ENCODE peak calls at places on chromosomes 11 and 22, in nine cellular contexts. M is kidney; F is pancreas; S is activated naive CD4-positive, alpha-beta T cell treated with Interleukin-2 at 50 U/mL for 16 hours; J is fibroblast of pulmonary artery; B is T1000; U is NCI-H146; D is GM20000; A is endothelial cell. Z is an unnamed sample.
A peak's percentile ranks its signal among the peaks of the same experiment; 100 is the strongest.

GRCh38 chr11:2586091-2586792 is 113.6 kb downstream of the KCNQ1OT1 start:
- DNase-seq in S (peak; percentile 1), U (no peak), A (peak; percentile 2), B (no peak), F (peak; percentile 8), M (peak; percentile 56), D (peak; percentile 5), J (no peak), Z (no peak)

GRCh38 chr11:64745523-64746328 is 1.8 kb upstream of the RASGRP2 start:
- DNase-seq in F (no peak), S (peak; percentile 67), A (peak; percentile 87), M (peak; percentile 98), B (no peak), J (peak; percentile 36), U (peak; percentile 65), D (peak; percentile 87), Z (peak; percentile 64)

GRCh38 chr22:37801946-37802309 is 5.8 kb upstream of the GCAT start:
- DNase-seq in B (no peak), A (no peak), S (no peak), M (no peak), D (no peak), J (no peak), F (no peak), U (peak; percentile 68), Z (peak; percentile 39)

GRCh38 chr22:44584256-44584902 is 86.3 kb upstream of the RTL6 start:
- DNase-seq in M (peak; percentile 47), F (no peak), J (no peak), D (no peak), S (no peak), U (no peak), B (no peak), A (no peak), Z (no peak)

GRCh38 chr11:130581631-130582030 is 133.2 kb downstream of the ADAMTS15 start:
- DNase-seq in B (no peak), S (no peak), F (no peak), U (no peak), M (no peak), J (peak; percentile 42), D (no peak), A (no peak), Z (no peak)

GRCh38 chr11:115760921-115761320 is 256.7 kb upstream of the CADM1 start:
- DNase-seq in F (no peak), D (no peak), J (no peak), S (no peak), A (no peak), B (no peak), U (no peak), M (no peak), Z (no peak)

GRCh38 chr11:104011031-104011430 is 25.4 kb upstream of the DDI1 start:
- DNase-seq in U (no peak), J (no peak), B (no peak), S (no peak), A (no peak), M (no peak), F (no peak), D (no peak), Z (no peak)

GRCh38 chr11:64864473-64865285 is 13.7 kb downstream of the EHD1 start:
- DNase-seq in A (no peak), F (no peak), J (peak; percentile 87), B (peak; percentile 81), M (peak; percentile 94), U (no peak), S (peak; percentile 72), D (peak; percentile 70), Z (no peak)

GRCh38 chr11:112017538-112017937 is 7.7 kb upstream of the DLAT start:
- DNase-seq in A (no peak), D (no peak), J (peak; percentile 37), F (peak; percentile 57), U (no peak), S (no peak), B (no peak), M (no peak), Z (no peak)

GRCh38 chr11:72720047-72720446 is 32.2 kb downstream of the ARAP1 start:
- DNase-seq in J (no peak), F (no peak), S (no peak), U (no peak), A (no peak), B (no peak), M (peak; percentile 57), D (no peak), Z (no peak)

GRCh38 chr11:114317738-114318137 is 21.5 kb downstream of the NNMT start:
- DNase-seq in S (no peak), D (no peak), A (peak; percentile 56), B (no peak), M (no peak), F (no peak), U (peak; percentile 85), J (peak; percentile 69), Z (peak; percentile 22)

GRCh38 chr11:44110231-44110679 is 14.8 kb downstream of the EXT2 start:
- DNase-seq in M (no peak), S (peak; percentile 54), D (peak; percentile 69), U (peak; percentile 30), F (no peak), A (peak; percentile 64), B (peak; percentile 32), J (peak; percentile 61), Z (peak; percentile 67)

GRCh38 chr11:92911478-92911877 is 58.0 kb upstream of the MTNR1B start:
- DNase-seq in M (no peak), U (peak; percentile 87), S (no peak), D (no peak), F (no peak), A (no peak), J (no peak), B (no peak), Z (no peak)

GRCh38 chr11:73379189-73379880 is 3.1 kb downstream of the RELT start:
- DNase-seq in A (no peak), U (no peak), B (no peak), J (no peak), D (no peak), F (peak; percentile 78), S (no peak), M (no peak), Z (peak; percentile 66)

GRCh38 chr22:22666307-22667091 is 22.1 kb downstream of the GGTLC2 start:
- DNase-seq in D (peak; percentile 25), B (no peak), U (peak; percentile 49), A (peak; percentile 66), M (no peak), F (no peak), J (peak; percentile 52), S (peak; percentile 4), Z (peak; percentile 13)

GRCh38 chr11:120610101-120610500 is 98.6 kb downstream of the GRIK4 start:
- DNase-seq in B (no peak), D (no peak), M (no peak), U (no peak), J (no peak), F (no peak), A (no peak), S (no peak), Z (no peak)

GRCh38 chr22:32985899-32986772 is 72.0 kb downstream of the SYN3 start:
- DNase-seq in S (peak; percentile 10), D (peak; percentile 71), J (peak; percentile 88), F (peak; percentile 50), A (peak; percentile 84), M (no peak), U (peak; percentile 58), B (peak; percentile 26), Z (peak; percentile 58)

GRCh38 chr11:63769044-63769718 is 606 bp upstream of the ZFTA start:
- DNase-seq in B (no peak), F (peak; percentile 26), D (peak; percentile 85), A (peak; percentile 42), J (peak; percentile 30), S (peak; percentile 45), U (peak; percentile 74), M (peak; percentile 79), Z (no peak)

GRCh38 chr11:15180212-15180814 is 65.6 kb downstream of the INSC start:
- DNase-seq in B (no peak), U (no peak), A (no peak), D (no peak), F (no peak), S (no peak), M (no peak), J (no peak), Z (no peak)

GRCh38 chr11:73839123-73839457 is 37.6 kb downstream of the COA4 start:
- DNase-seq in M (no peak), U (no peak), J (no peak), S (no peak), B (no peak), D (no peak), A (no peak), F (no peak), Z (no peak)

GRCh38 chr22:36369922-36370781 is 17.6 kb downstream of the MYH9 start:
- DNase-seq in F (no peak), M (no peak), S (peak; percentile 33), U (peak; percentile 60), D (no peak), B (no peak), J (peak; percentile 70), A (no peak), Z (peak; percentile 86)

GRCh38 chr11:64253043-64253442 is 1.7 kb downstream of the PLCB3 start:
- DNase-seq in M (no peak), A (no peak), F (no peak), J (no peak), S (no peak), U (no peak), D (no peak), B (no peak), Z (no peak)

GRCh38 chr11:131866535-131867400 is 496.4 kb downstream of the NTM start:
- DNase-seq in A (no peak), J (no peak), F (no peak), D (no peak), U (no peak), S (no peak), B (no peak), M (no peak), Z (peak; percentile 89)

GRCh38 chr22:50317178-50317577 is 9.6 kb downstream of the DENND6B start:
- DNase-seq in U (no peak), S (no peak), A (no peak), J (no peak), F (no peak), D (peak; percentile 6), B (no peak), M (peak; percentile 61), Z (no peak)